ENCODE peak calls at places on chromosomes 3 and 15, in four cellular contexts. M is MM.1S, C is endothelial cell of umbilical vein, N is AG04449. G is an unnamed sample.
A peak's percentile ranks its signal among the peaks of the same experiment; 100 is the strongest.

GRCh38 chr3:195100903-195101591 is 169.9 kb downstream of the XXYLT1 start:
- DNase-seq in M (no peak), C (peak; percentile 53), N (no peak), G (peak; percentile 25)

GRCh38 chr15:82134426-82134825 is 88.6 kb upstream of the MEX3B start:
- DNase-seq in M (no peak), C (no peak), N (no peak), G (no peak)

GRCh38 chr15:62296756-62297507 is 131.8 kb upstream of the C2CD4B start:
- DNase-seq in M (no peak), C (no peak), N (no peak), G (no peak)

GRCh38 chr15:60070838-60071493 is 66.9 kb downstream of the FOXB1 start:
- DNase-seq in M (no peak), C (peak; percentile 88), N (peak; percentile 58), G (no peak)

GRCh38 chr3:108662141-108662738 is 72.7 kb downstream of the DZIP3 start:
- DNase-seq in M (peak; percentile 73), C (peak; percentile 71), N (peak; percentile 38), G (peak; percentile 74)

GRCh38 chr15:89812126-89812846 is 2.4 kb downstream of the ANPEP start:
- DNase-seq in M (no peak), C (no peak), N (no peak), G (no peak)

GRCh38 chr15:80367094-80367493 is 37.1 kb upstream of the ARNT2 start:
- DNase-seq in M (no peak), C (no peak), N (no peak), G (peak; percentile 37)

GRCh38 chr3:117537949-117538348 is 828.4 kb downstream of the TUSC7 start:
- DNase-seq in M (no peak), C (no peak), N (no peak), G (no peak)

GRCh38 chr3:38521391-38521987 is 25.3 kb downstream of the EXOG start:
- DNase-seq in M (peak; percentile 69), C (peak; percentile 81), N (no peak), G (peak; percentile 77)

GRCh38 chr3:39090922-39091321 is 16.5 kb downstream of the GORASP1 start:
- DNase-seq in M (peak; percentile 47), C (no peak), N (no peak), G (no peak)

GRCh38 chr3:196422976-196423781 is 9.0 kb downstream of the UBXN7 start:
- DNase-seq in M (peak; percentile 15), C (peak; percentile 36), N (no peak), G (peak; percentile 16)

GRCh38 chr3:157920804-157921203 is 185.4 kb downstream of the SHOX2 start:
- DNase-seq in M (no peak), C (no peak), N (no peak), G (no peak)

GRCh38 chr3:190825389-190826016 is 37.0 kb downstream of the GMNC start:
- DNase-seq in M (no peak), C (no peak), N (no peak), G (no peak)

GRCh38 chr3:195254454-195255175 is 16.3 kb downstream of the XXYLT1 start:
- DNase-seq in M (no peak), C (no peak), N (no peak), G (no peak)

GRCh38 chr3:60609446-60609845 is 641.8 kb downstream of the FHIT start:
- DNase-seq in M (no peak), C (no peak), N (no peak), G (no peak)

GRCh38 chr3:2851835-2852234 is 258.3 kb downstream of the IL5RA start:
- DNase-seq in M (no peak), C (no peak), N (no peak), G (no peak)

GRCh38 chr3:172153335-172153861 is 114.0 kb downstream of the FNDC3B start:
- DNase-seq in M (no peak), C (peak; percentile 98), N (peak; percentile 94), G (no peak)

GRCh38 chr3:47874913-47875312 is 72.0 kb downstream of the DHX30 start:
- DNase-seq in M (no peak), C (no peak), N (no peak), G (no peak)

GRCh38 chr3:146092230-146092629 is 68.8 kb downstream of the PLOD2 start:
- DNase-seq in M (no peak), C (peak; percentile 43), N (no peak), G (no peak)

GRCh38 chr3:160381470-160381869 is 17.6 kb downstream of the IFT80 start:
- DNase-seq in M (no peak), C (no peak), N (no peak), G (no peak)
- TF ChIP-seq CTCF in M (no peak), C (no peak), N (no peak), G (no peak)

DNA sequence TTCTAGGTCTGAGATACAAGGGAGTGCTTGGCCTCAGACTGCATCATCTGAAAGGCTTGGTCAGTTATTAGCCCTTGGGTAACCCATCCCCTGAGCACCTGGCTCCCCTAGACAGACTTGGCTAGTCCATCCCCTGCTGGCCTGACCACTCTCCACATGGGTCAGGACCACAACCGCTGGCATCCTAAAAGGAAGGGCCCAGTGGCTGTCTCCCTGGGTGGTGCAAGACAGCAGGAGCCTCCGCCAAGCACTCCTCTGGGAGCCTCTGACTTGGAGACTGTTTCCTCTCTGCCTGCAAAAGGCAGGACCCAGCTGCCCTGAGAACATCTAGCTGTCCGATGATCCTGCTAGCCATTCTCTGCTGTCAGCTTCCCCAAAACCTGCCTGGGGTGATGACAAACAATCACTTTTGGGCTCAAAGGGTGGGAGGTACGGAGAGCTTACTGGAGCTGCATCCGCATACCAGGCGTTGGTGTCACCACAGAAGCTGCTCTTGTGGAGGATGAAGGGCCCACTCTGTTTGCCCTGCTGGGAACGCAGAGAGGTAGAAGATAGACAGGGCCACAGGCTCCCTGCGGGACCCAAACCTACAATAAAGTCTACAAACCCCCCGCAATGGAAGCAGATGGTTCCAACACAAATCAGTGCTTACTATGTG is 107.9 kb upstream of the PRR20G start:
- DNase-seq in M (no peak), C (no peak), N (no peak), G (no peak)
- H3K4me3 ChIP-seq in M (no peak overlapping the region), C (no peak overlapping the region), N (no peak overlapping the region), G (no peak overlapping the region)

GRCh38 chr3:180633722-180634121 is 31.8 kb downstream of the TTC14 start:
- DNase-seq in M (no peak), C (no peak), N (no peak), G (peak; percentile 13)
- TF ChIP-seq CTCF in M (peak; percentile 13), C (no peak), N (no peak), G (peak; percentile 33)

GRCh38 chr3:106113747-106114146 is 244.9 kb upstream of the CBLB start:
- DNase-seq in M (no peak), C (no peak), N (no peak), G (no peak)
- H3K4me3 ChIP-seq in M (no peak overlapping the region), C (no peak overlapping the region), N (no peak overlapping the region), G (no peak overlapping the region)

DNA sequence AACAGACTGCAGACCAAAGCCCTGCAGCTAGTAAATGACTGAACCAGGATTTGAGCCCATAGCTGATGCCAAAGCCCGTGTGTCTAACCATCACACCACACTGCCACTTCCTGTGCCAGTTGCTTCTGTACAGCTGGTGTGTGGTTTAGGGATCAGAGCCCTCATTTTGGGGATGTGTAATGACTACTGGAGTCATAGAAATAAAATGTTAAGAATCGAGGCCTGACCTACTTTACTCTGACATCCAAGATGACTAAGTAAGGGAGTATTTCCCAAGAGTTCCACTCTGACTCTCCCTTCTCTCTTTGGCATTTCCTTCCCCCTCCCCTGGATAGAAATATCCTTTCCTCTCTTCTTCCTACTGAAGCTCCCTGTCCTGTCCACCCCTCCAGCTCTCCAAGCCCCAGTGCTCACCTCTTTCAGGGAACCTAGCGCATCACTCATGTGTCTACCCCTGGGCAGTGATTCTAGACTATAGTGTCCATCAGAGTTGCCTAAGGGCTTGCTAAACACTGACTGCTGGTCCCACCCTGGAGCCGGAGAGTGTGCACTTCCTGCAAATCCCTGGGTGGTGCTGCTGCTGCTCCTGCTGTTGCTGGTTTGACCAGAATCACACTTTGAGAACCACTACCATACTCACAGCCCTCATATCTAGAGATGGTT is 53.8 kb downstream of the MGLL start:
- DNase-seq in M (no peak), C (peak; percentile 70), N (peak; percentile 93), G (peak; percentile 38)
- TF ChIP-seq CTCF in M (no peak), C (no peak), N (no peak), G (no peak)

DNA sequence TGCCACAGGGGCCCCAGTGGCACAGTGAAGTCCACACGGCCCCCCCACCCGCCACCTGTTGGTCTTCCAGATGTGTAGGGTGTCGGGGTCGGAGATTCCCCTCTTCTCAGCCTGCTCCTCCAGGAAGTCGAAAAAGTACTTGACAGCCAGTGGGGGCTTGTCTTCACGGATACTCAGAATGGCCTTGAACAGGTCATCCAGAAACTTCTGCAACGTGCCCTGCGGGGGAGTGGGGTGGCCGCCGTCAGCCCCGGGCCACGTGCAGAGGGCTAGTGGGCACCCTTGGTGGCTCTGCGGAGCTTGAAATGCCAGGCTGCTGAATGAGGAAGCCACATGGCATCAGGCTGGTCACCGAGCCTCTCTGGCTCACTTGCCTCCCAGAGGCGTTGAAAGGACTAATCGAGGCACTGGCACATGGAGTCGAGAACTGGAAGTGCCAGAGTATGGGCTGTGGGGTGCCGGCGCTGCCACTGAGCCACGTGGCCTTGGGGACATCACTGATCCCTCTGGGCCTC is 16.6 kb downstream of the H1-8 start:
- DNase-seq in M (no peak), C (no peak), N (no peak), G (no peak)
- H3K4me3 ChIP-seq in M (no peak overlapping the region), C (no peak overlapping the region), N (peak overlapping the region; percentile 18), G (no peak overlapping the region)

GRCh38 chr3:149660462-149660861 is 2.6 kb upstream of the WWTR1 start:
- DNase-seq in M (no peak), C (peak; percentile 39), N (no peak), G (no peak)

GRCh38 chr3:149657796-149658443 is at the start of gene WWTR1:
- DNase-seq in M (peak; percentile 83), C (peak; percentile 97), N (peak; percentile 79), G (peak; percentile 90)

GRCh38 chr3:149657458-149657795 is 398 bp downstream of the WWTR1 start:
- DNase-seq in M (no peak), C (no peak), N (no peak), G (no peak)

GRCh38 chr3:149659173-149659468 is 1.3 kb upstream of the WWTR1 start:
- DNase-seq in M (no peak), C (no peak), N (no peak), G (no peak)

DNA sequence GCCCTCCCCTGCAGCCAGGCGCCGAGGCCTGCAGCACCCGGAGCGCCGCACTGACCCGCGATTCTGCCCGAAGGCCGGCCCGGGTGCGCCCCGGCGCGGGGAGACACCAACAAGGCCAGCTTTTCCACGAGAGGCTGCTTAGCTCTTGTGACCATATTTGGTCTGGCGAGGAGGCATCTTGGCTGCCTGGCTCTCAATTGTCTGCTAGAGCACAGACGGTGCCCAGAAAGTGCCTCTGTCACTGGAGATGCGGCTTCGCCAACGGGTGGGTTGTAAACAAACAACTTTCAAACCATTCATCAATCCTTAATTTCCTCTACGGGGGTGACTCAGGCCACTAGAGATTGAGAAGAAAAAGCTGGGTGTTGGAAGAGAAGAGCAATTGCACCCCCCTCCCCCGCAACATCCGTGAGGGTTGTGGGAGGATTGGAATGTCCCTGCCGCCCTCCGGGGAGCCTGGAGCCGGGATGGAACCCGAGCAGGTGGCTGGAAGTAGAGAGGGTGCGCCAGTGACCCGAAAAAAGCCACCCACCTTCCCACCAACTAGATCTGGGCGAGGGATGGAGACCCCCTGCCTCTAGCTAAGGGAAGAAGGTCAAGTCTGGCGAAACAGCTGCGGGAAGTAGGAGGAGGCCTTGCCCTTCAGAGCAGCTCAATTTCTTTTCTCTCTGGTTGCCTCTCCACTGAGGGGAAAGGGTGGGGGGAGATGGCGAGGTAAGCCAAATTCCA is 783 bp upstream of the WWTR1 start:
- DNase-seq in M (peak; percentile 78), C (peak; percentile 84), N (peak; percentile 46), G (peak; percentile 85)
- TF ChIP-seq CTCF in M (peak; percentile 38), C (no peak), N (peak; percentile 22), G (peak; percentile 19)